ENCODE peak calls at places on chromosomes 4 and X, in nine cellular contexts. E is myocyte; N is kidney tubule cell; Q is Right ventricle myocardium inferior; Y is H7; V is activated T-cell treated with anti-CD3 and anti-CD28 coated beads, Interleukin-2, amount 50 U/mL, for 72 hours; I is endothelial cell; B is esophagus squamous epithelium; W is stimulated activated naive B cell treated with anti-CD40 and anti-IgM and Interleukin-4, amounts not matched to agents 10 μg/mL and 1 μg/mL and 100 μg/mL, for 72 hours. A is an unnamed sample.

GRCh38 chrX:124441971-124442370 is 95.6 kb downstream of the SH2D1A start:
- DNase-seq in E (no peak), N (no peak), Q (no peak), Y (no peak), V (no peak), I (no peak), B (no peak), W (no peak), A (no peak)

GRCh38 chr4:109406337-109406931 is 27.2 kb upstream of the SEC24B start:
- DNase-seq in E (peak), N (peak), Q (no peak), Y (no peak), V (peak), I (peak), B (no peak), W (no peak), A (peak)

GRCh38 chr4:168484626-168485025 is 4.3 kb upstream of the DDX60L start:
- DNase-seq in E (peak), N (peak), Q (no peak), Y (no peak), V (no peak), I (no peak), B (no peak), W (no peak), A (no peak)

GRCh38 chrX:103552236-103552635 is 32.9 kb upstream of the RAB40A start:
- DNase-seq in E (no peak), N (no peak), Q (no peak), Y (no peak), V (no peak), I (no peak), B (no peak), W (no peak), A (no peak)

GRCh38 chrX:46461653-46462191 is 83.5 kb downstream of the ZNF674 start:
- DNase-seq in E (no peak), N (no peak), Q (no peak), Y (no peak), V (no peak), I (no peak), B (no peak), W (no peak), A (no peak)

GRCh38 chr4:46425775-46426400 is 36.0 kb upstream of the GABRA2 start:
- DNase-seq in E (no peak), N (no peak), Q (no peak), Y (no peak), V (no peak), I (no peak), B (no peak), W (no peak), A (no peak)

GRCh38 chr4:70793626-70794025 is 46.1 kb downstream of the GRSF1 start:
- DNase-seq in E (no peak), N (no peak), Q (no peak), Y (no peak), V (no peak), I (no peak), B (no peak), W (no peak), A (no peak)

GRCh38 chr4:8542776-8543525 is 37.2 kb upstream of the GPR78 start:
- DNase-seq in E (no peak), N (peak), Q (no peak), Y (no peak), V (no peak), I (no peak), B (no peak), W (no peak), A (no peak)